ENCODE peak calls at places on chromosomes 3 and 15, in seven cellular contexts. S is Karpas-422, C is ELF-1, J is AG09319, H is amygdala, B is HT1080, T is HEK293T. Q is an unnamed sample.

GRCh38 chr3:49489247-49489646 is 19.2 kb downstream of the DAG1 start:
- DNase-seq in S (no peak), C (no peak), J (no peak), H (no peak), B (no peak), T (no peak), Q (no peak)

GRCh38 chr3:50268703-50269451 is at the start of gene SEMA3B:
- DNase-seq in S (no peak), C (peak; percentile 43), J (no peak), H (peak; percentile 64), B (peak; percentile 71), T (no peak), Q (peak; percentile 84)

GRCh38 chr15:67039349-67040075 is 25.9 kb upstream of the SMAD3 start:
- DNase-seq in S (no peak), C (peak; percentile 81), J (no peak), H (no peak), B (no peak), T (no peak), Q (peak; percentile 86)

GRCh38 chr3:28859897-28860296 is 421.0 kb upstream of the RBMS3 start:
- DNase-seq in S (no peak), C (no peak), J (no peak), H (no peak), B (no peak), T (no peak), Q (no peak)

GRCh38 chr15:32706704-32707103 is 11.1 kb upstream of the GREM1 start:
- DNase-seq in S (no peak), C (no peak), J (no peak), H (no peak), B (peak; percentile 25), T (no peak), Q (peak; percentile 55)

GRCh38 chr3:181402347-181402746 is 309.4 kb upstream of the SOX2 start:
- DNase-seq in S (peak; percentile 15), C (no peak), J (no peak), H (no peak), B (no peak), T (peak; percentile 16), Q (no peak)

GRCh38 chr3:132981746-132982145 is 56.4 kb upstream of the TMEM108 start:
- DNase-seq in S (no peak), C (no peak), J (no peak), H (no peak), B (no peak), T (no peak), Q (no peak)

GRCh38 chr15:74835312-74835823 is 7.6 kb downstream of the ULK3 start:
- DNase-seq in S (peak; percentile 74), C (peak; percentile 94), J (no peak), H (no peak), B (peak; percentile 78), T (peak; percentile 89), Q (peak; percentile 80)